ENCODE peak calls at places on chromosome 9, in five cellular contexts. W, R, K, Q and G are unnamed samples.

GRCh38 chr9:114286146-114286679 is 36.7 kb upstream of the ORM1 start:
- DNase-seq in W (no peak), R (no peak), K (no peak), Q (no peak), G (no peak)

GRCh38 chr9:133031130-133031422 is 279 bp downstream of the GTF3C5 start:
- DNase-seq in W (no peak), R (no peak), K (no peak), Q (no peak), G (no peak)

GRCh38 chr9:121133104-121133816 is 58.5 kb downstream of the CNTRL start:
- DNase-seq in W (no peak), R (no peak), K (no peak), Q (no peak), G (no peak)

GRCh38 chr9:136614372-136614922 is 48.3 kb upstream of the EGFL7 start:
- DNase-seq in W (no peak), R (no peak), K (peak; percentile 60), Q (peak; percentile 14), G (no peak)

GRCh38 chr9:34016149-34016548 is 32.5 kb downstream of the UBAP2 start:
- DNase-seq in W (no peak), R (no peak), K (no peak), Q (no peak), G (no peak)

GRCh38 chr9:16726718-16727451 is 143.6 kb downstream of the BNC2 start:
- DNase-seq in W (peak; percentile 47), R (peak; percentile 45), K (peak; percentile 29), Q (no peak), G (no peak)

GRCh38 chr9:80378669-80379293 is 807.0 kb downstream of the TLE4 start:
- DNase-seq in W (no peak), R (no peak), K (no peak), Q (no peak), G (no peak)

GRCh38 chr9:29006603-29007002 is 1433.3 kb upstream of the C9orf72 start:
- DNase-seq in W (no peak), R (no peak), K (no peak), Q (no peak), G (no peak)

GRCh38 chr9:16670791-16671190 is 199.7 kb downstream of the BNC2 start:
- DNase-seq in W (no peak), R (no peak), K (no peak), Q (no peak), G (no peak)

GRCh38 chr9:90946981-90947380 is 145.4 kb downstream of the SYK start:
- DNase-seq in W (no peak), R (no peak), K (no peak), Q (no peak), G (no peak)

GRCh38 chr9:122116448-122117173 is 23.5 kb upstream of the TTLL11 start:
- DNase-seq in W (no peak), R (no peak), K (no peak), Q (no peak), G (no peak)

GRCh38 chr9:4301302-4301701 is 1.4 kb upstream of the GLIS3 start:
- DNase-seq in W (no peak), R (no peak), K (no peak), Q (peak; percentile 97), G (no peak)

GRCh38 chr9:115158666-115159481 is 40.9 kb upstream of the TNC start:
- DNase-seq in W (no peak), R (no peak), K (no peak), Q (peak; percentile 80), G (no peak)

GRCh38 chr9:99000480-99001395 is 57.0 kb downstream of the COL15A1 start:
- DNase-seq in W (peak; percentile 71), R (peak; percentile 49), K (no peak), Q (no peak), G (no peak)

GRCh38 chr9:36237230-36237629 is 21.0 kb downstream of the GNE start:
- DNase-seq in W (no peak), R (no peak), K (no peak), Q (no peak), G (no peak)

GRCh38 chr9:128159073-128159783 is 837 bp upstream of the BBLN start:
- DNase-seq in W (no peak), R (no peak), K (no peak), Q (no peak), G (peak; percentile 37)